ENCODE peak calls at places on chromosome 5, in seven cellular contexts. Q is T-cell; A is occipital lobe; M is NCI-H774; Z is activated effector memory CD4-positive, alpha-beta T cell treated with Interleukin-2 at 50 U/mL for 16 hours; G is amniotic stem cell; V is stimulated activated naive CD8-positive, alpha-beta T cell treated with anti-CD3 and anti-CD28 coated beads, Interleukin-15, Interleukin-2, amounts not matched to agents 100 U/mL and 50 U/mL, for 24 hours. H is an unnamed sample.

GRCh38 chr5:81420039-81420667 is 26.2 kb upstream of the ACOT12 start:
- DNase-seq in Q (no peak), A (no peak), M (no peak), Z (no peak), G (peak; percentile 68), V (no peak), H (peak; percentile 21)

GRCh38 chr5:15719784-15720183 is 219.8 kb downstream of the FBXL7 start:
- DNase-seq in Q (no peak), A (no peak), M (no peak), Z (no peak), G (no peak), V (no peak), H (no peak)

GRCh38 chr5:179061025-179061424 is 852 bp downstream of the ZNF354C start:
- DNase-seq in Q (no peak), A (no peak), M (no peak), Z (no peak), G (no peak), V (peak; percentile 7), H (no peak)

GRCh38 chr5:175246242-175246891 is 197.6 kb downstream of the DRD1 start:
- DNase-seq in Q (no peak), A (peak; percentile 62), M (no peak), Z (no peak), G (no peak), V (peak; percentile 58), H (no peak)

GRCh38 chr5:56099346-56099745 is 104.6 kb upstream of the IL6ST start:
- DNase-seq in Q (no peak), A (no peak), M (no peak), Z (no peak), G (no peak), V (no peak), H (no peak)

GRCh38 chr5:37869221-37869620 is 29.4 kb upstream of the GDNF start:
- DNase-seq in Q (no peak), A (no peak), M (no peak), Z (no peak), G (no peak), V (no peak), H (no peak)

GRCh38 chr5:170821257-170821800 is 37.8 kb downstream of the GABRP start:
- DNase-seq in Q (no peak), A (no peak), M (peak; percentile 38), Z (no peak), G (no peak), V (no peak), H (no peak)

GRCh38 chr5:76367623-76368366 is 35.3 kb upstream of the IQGAP2 start:
- DNase-seq in Q (no peak), A (no peak), M (no peak), Z (no peak), G (no peak), V (peak; percentile 16), H (peak; percentile 23)

GRCh38 chr5:132559661-132560060 is 2.9 kb downstream of the RAD50 start:
- DNase-seq in Q (no peak), A (no peak), M (no peak), Z (no peak), G (no peak), V (no peak), H (no peak)

GRCh38 chr5:40551706-40552557 is 127.8 kb upstream of the PTGER4 start:
- DNase-seq in Q (no peak), A (no peak), M (no peak), Z (no peak), G (peak; percentile 77), V (no peak), H (no peak)

GRCh38 chr5:79486116-79486515 is 27.8 kb downstream of the HOMER1 start:
- DNase-seq in Q (no peak), A (no peak), M (no peak), Z (no peak), G (no peak), V (no peak), H (no peak)

GRCh38 chr5:84403773-84404172 is 19.1 kb upstream of the EDIL3 start:
- DNase-seq in Q (no peak), A (no peak), M (no peak), Z (no peak), G (peak; percentile 79), V (no peak), H (no peak)

GRCh38 chr5:162282191-162282590 is 214.6 kb downstream of the GABRG2 start:
- DNase-seq in Q (no peak), A (no peak), M (no peak), Z (no peak), G (no peak), V (no peak), H (no peak)

GRCh38 chr5:138696501-138696900 is 56.7 kb upstream of the CTNNA1 start:
- DNase-seq in Q (no peak), A (no peak), M (no peak), Z (no peak), G (peak; percentile 51), V (no peak), H (no peak)